ENCODE peak calls at places on chromosomes 2 and 18, in ten cellular contexts. S is foreskin keratinocyte, X is upper lobe of right lung, V is endodermal cell, K is IMR-90, E is endothelial cell, Z is left ventricle myocardium inferior, W is transverse colon, Q is GM20000, R is HL-60. J is an unnamed sample.

GRCh38 chr2:148592812-148593211 is 51.7 kb upstream of the EPC2 start:
- DNase-seq in V (no peak), R (peak), E (no peak), K (no peak), W (no peak), Q (no peak), X (no peak), S (no peak), Z (no peak), J (no peak)

GRCh38 chr2:226652388-226652787 is 147.2 kb downstream of the IRS1 start:
- DNase-seq in R (no peak), Z (no peak), Q (no peak), K (peak), V (no peak), E (no peak), W (no peak), X (no peak), S (peak), J (no peak)

GRCh38 chr18:37019157-37019571 is 190.2 kb downstream of the KIAA1328 start:
- DNase-seq in Z (no peak), K (peak), S (peak), Q (no peak), W (no peak), E (peak), V (peak), R (no peak), X (peak), J (no peak)

GRCh38 chr18:46705521-46705920 is 48.5 kb upstream of the LOXHD1 start:
- DNase-seq in K (no peak), S (no peak), V (peak), X (no peak), E (no peak), Z (no peak), W (no peak), Q (no peak), R (no peak), J (no peak)

GRCh38 chr2:200747668-200748618 is 63.8 kb upstream of the BZW1 start:
- DNase-seq in W (no peak), Z (no peak), X (no peak), K (peak), E (no peak), R (no peak), V (no peak), Q (no peak), S (no peak), J (no peak)

GRCh38 chr18:38931754-38932050 is 1366.1 kb upstream of the CELF4 start:
- DNase-seq in E (no peak), K (no peak), R (no peak), V (no peak), X (no peak), W (no peak), Q (no peak), Z (no peak), S (no peak), J (no peak)

GRCh38 chr2:43424262-43425207 is 171.3 kb downstream of the THADA start:
- DNase-seq in Z (no peak), X (no peak), R (no peak), Q (no peak), W (no peak), E (no peak), S (no peak), V (no peak), K (no peak), J (no peak)

GRCh38 chr2:239344857-239345216 is 56.0 kb downstream of the HDAC4 start:
- DNase-seq in W (peak), E (no peak), V (no peak), S (no peak), Z (peak), R (no peak), K (no peak), Q (no peak), X (no peak), J (no peak)

GRCh38 chr2:240568678-240569522 is 616 bp downstream of the RNPEPL1 start:
- DNase-seq in Z (peak), W (peak), K (peak), S (no peak), Q (peak), R (peak), E (peak), V (peak), X (peak), J (peak)

GRCh38 chr2:217208867-217209266 is 349.0 kb upstream of the TNP1 start:
- DNase-seq in E (no peak), Z (no peak), Q (no peak), W (no peak), V (no peak), R (no peak), X (no peak), K (no peak), S (no peak), J (no peak)

GRCh38 chr2:98308068-98308467 is 38.2 kb upstream of the CNGA3 start:
- DNase-seq in E (no peak), X (no peak), Q (no peak), K (peak), R (no peak), Z (no peak), S (no peak), V (no peak), W (peak), J (no peak)

GRCh38 chr2:70133127-70133452 is 45.8 kb downstream of the PCBP1 start:
- DNase-seq in E (no peak), Z (no peak), Q (no peak), X (no peak), W (no peak), S (no peak), R (no peak), V (no peak), K (no peak), J (no peak)

GRCh38 chr2:100317634-100318033 is 4.7 kb downstream of the LONRF2 start:
- DNase-seq in V (no peak), R (no peak), X (no peak), Z (no peak), W (no peak), K (no peak), Q (no peak), E (no peak), S (no peak), J (no peak)

GRCh38 chr2:13056259-13056843 is 339.6 kb downstream of the TRIB2 start:
- DNase-seq in R (no peak), E (no peak), K (peak), W (no peak), X (no peak), Z (no peak), Q (no peak), V (no peak), S (peak), J (no peak)

GRCh38 chr2:669323-669722 is 7.9 kb downstream of the TMEM18 start:
- DNase-seq in V (peak), X (no peak), Q (no peak), W (no peak), K (peak), S (no peak), E (no peak), R (no peak), Z (no peak), J (no peak)

DNA sequence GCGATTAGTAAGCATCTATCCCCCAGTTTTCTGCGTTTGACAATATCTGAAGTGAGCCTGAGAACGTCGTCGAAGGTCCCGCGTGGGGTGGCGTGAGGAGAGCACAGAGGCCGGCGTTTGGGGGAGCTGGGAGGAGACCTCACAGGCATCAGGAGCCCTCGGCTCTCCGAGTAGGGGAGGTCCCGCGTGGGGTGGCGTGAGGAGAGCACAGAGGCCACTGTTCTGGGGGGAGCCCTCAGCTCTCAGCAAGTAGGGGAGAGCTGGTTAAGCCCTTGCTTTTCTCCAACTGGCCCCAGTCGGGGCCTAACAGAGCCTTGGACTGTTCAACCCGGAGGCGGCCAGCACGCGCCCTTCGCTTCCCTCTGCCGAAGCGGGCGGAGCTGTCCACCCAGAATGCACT is 134.3 kb downstream of the NFATC1 start:
- DNase-seq in X (peak), Z (no peak), Q (no peak), V (no peak), W (peak), K (no peak), R (no peak), S (no peak), E (no peak), J (no peak)
- TF ChIP-seq CTCF in X (no peak), Z (no peak), Q (no peak), V (no peak), W (no peak), K (no peak), R (no peak), S (no peak), E (no peak), J (no peak)

DNA sequence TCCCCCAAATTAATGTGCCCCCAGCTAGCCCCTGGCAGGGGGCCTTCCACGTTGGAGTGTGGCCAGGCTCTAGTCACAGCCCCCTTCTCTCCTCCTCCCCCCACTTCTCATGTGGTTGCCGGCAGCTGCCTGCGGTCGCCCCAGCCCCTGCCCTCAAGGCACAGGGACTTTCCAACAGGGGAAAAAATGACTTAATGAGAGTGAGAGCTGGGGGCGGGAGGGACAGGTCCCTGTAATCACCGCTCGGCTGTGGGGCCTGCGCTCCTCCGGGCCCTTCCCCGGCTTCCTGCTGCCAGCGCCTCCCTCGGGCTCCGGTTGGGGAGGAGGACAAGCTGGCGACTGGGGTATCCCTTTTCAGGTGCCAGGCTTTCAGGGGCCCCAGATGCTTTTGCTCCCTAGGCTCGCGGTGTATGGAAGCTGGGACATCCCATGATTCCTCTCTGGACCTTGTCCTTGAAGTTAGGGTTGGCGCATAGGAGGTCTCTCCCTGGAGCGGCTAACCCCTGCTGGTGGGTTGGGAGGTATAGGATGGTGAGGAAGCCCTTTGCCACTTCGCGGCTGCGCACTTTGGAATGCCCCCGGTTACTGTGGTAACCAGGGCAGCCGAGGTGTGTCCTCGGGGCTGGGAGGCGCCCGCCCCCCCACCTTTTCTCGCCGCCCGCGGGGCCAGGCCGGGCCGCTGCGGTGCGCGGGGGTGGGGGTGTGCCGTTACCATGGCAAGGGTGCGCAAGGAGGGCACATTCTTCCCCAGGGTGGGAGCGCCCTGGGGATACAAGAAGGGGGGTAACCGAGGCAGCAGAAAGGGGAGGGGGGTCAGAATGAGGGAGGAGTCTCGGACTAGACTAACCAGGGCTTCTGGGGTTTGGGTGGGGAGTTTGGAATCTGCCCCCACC is 16.1 kb downstream of the WNT10A start:
- DNase-seq in Q (peak), E (no peak), R (peak), V (peak), W (peak), X (no peak), K (peak), S (peak), Z (no peak), J (peak)
- TF ChIP-seq CTCF in Q (no peak), E (no peak), R (no peak), V (peak), W (no peak), X (no peak), K (no peak), S (peak), Z (no peak), J (no peak)

DNA sequence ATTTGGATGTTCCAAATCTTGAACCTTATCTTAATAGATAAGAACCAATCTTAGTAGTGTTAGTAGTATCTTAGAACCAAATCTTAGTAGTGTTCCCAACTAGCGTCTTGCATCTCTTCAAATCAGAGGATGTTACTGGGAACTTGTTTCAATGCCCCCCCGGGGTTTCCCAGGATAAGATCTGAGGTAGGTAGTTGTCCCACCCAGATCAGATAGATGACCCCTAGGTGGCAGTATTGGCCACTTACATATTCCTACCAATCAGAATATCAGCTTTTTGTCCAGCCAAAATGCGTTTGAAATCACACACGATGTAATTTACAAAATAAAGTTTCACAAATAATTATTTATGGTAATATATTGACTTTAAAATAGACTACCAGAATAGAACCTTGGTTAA is 314.8 kb downstream of the MBD2 start:
- DNase-seq in X (no peak), Z (no peak), R (peak), K (peak), S (peak), W (no peak), Q (peak), E (no peak), V (no peak), J (no peak)
- TF ChIP-seq CTCF in X (peak), Z (peak), R (no peak), K (peak), S (no peak), W (peak), Q (no peak), E (peak), V (no peak), J (no peak)

GRCh38 chr2:75325594-75325993 is 126.3 kb upstream of the TACR1 start:
- DNase-seq in X (no peak), R (no peak), Q (no peak), K (no peak), Z (no peak), V (no peak), S (no peak), W (no peak), E (no peak), J (no peak)
- TF ChIP-seq CTCF in X (no peak), R (no peak), Q (no peak), K (no peak), Z (no peak), V (no peak), S (no peak), W (no peak), E (no peak), J (no peak)

GRCh38 chr2:50863856-50864255 is 168.1 kb downstream of the NRXN1 start:
- DNase-seq in S (no peak), K (no peak), Z (no peak), X (no peak), W (no peak), V (no peak), Q (no peak), E (no peak), R (no peak), J (no peak)
- TF ChIP-seq CTCF in S (no peak), K (no peak), Z (no peak), X (no peak), W (no peak), V (no peak), Q (no peak), E (no peak), R (no peak), J (no peak)

DNA sequence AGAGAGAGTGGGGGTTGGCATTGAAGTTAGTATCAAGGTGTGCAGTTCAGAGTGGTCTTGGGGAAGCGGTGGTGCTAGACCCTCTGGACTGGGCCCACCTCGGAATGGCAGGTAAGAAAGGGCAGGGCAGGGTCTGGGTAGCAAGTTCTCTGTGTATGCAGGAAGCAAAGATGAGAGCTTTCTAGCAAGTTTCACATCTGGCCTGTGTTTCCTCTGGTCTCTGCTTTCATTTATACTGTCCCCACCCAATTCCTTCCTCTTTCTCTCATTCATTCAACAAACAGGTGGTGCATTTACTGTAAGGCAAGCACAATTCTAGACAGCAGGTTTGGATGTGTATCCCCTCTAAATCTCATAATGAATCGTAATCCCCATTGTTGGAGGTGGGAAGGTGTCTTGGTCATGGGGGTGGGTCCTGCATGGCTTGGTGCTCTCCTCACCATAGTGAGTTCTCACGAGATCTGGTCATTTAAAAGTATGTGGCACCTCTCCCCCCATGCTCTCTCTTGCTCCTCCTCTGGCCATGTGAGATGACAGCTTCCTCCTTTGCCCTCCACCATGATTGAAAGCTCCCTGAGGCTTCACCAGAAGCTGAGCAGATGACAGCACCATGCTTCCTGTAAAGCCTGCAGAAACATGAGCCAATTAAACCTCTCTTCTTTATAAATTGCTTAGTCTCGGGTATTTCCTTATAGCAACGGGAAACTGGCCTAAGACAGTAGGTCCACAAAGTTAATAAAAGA is 51.8 kb downstream of the PKDCC start:
- DNase-seq in K (no peak), R (no peak), S (no peak), Z (no peak), X (no peak), V (peak), Q (peak), E (no peak), W (no peak), J (no peak)
- TF ChIP-seq CTCF in K (no peak), R (no peak), S (no peak), Z (no peak), X (no peak), V (no peak), Q (no peak), E (no peak), W (no peak), J (no peak)

GRCh38 chr2:194819367-194819766 is 837.7 kb upstream of the SLC39A10 start:
- DNase-seq in S (peak), Q (no peak), X (no peak), V (no peak), W (no peak), E (no peak), Z (no peak), R (no peak), K (no peak), J (no peak)
- TF ChIP-seq CTCF in S (peak), Q (no peak), X (no peak), V (peak), W (no peak), E (no peak), Z (no peak), R (no peak), K (no peak), J (peak)

GRCh38 chr2:135743860-135744259 is 2.2 kb downstream of the UBXN4 start:
- DNase-seq in S (no peak), Q (no peak), E (no peak), Z (no peak), R (no peak), X (no peak), K (peak), W (no peak), V (no peak), J (no peak)

GRCh38 chr2:135742307-135742838 is 718 bp downstream of the UBXN4 start:
- DNase-seq in V (no peak), K (peak), R (peak), W (peak), S (peak), Q (peak), E (no peak), X (peak), Z (peak), J (peak)

GRCh38 chr2:135744761-135745314 is 3.2 kb downstream of the UBXN4 start:
- DNase-seq in W (no peak), R (peak), V (peak), Z (no peak), S (peak), Q (peak), K (peak), E (peak), X (no peak), J (no peak)

GRCh38 chr2:135741043-135741394 is 636 bp upstream of the UBXN4 start:
- DNase-seq in W (no peak), R (no peak), E (no peak), V (no peak), X (no peak), Q (no peak), S (no peak), K (no peak), Z (no peak), J (no peak)

GRCh38 chr2:135741395-135742306 is at the start of gene UBXN4:
- DNase-seq in E (peak), X (peak), W (peak), S (peak), R (peak), Q (peak), V (peak), Z (peak), K (peak), J (peak)
- TF ChIP-seq CTCF in E (peak), X (peak), W (peak), S (peak), R (peak), Q (peak), V (peak), Z (peak), K (peak), J (peak)